ENCODE peak calls at places on chromosomes 13 and 19, in nine cellular contexts. Y, E, Z, Q, T, I, B, M and H are unnamed samples.

GRCh38 chr19:49425922-49426592 is 869 bp downstream of the GFY start:
- DNase-seq in Y (no peak), E (no peak), Z (no peak), Q (no peak), T (no peak), I (no peak), B (no peak), M (no peak), H (no peak)

GRCh38 chr19:45406165-45406956 is at the start of gene POLR1G:
- DNase-seq in Y (peak), E (peak), Z (peak), Q (peak), T (peak), I (peak), B (peak), M (no peak), H (peak)

GRCh38 chr13:40181203-40181845 is 485.1 kb downstream of the FOXO1 start:
- DNase-seq in Y (no peak), E (no peak), Z (no peak), Q (no peak), T (no peak), I (peak), B (no peak), M (no peak), H (no peak)

GRCh38 chr19:7342143-7342542 is 6.6 kb upstream of the ARHGEF18 start:
- DNase-seq in Y (no peak), E (no peak), Z (no peak), Q (no peak), T (no peak), I (no peak), B (no peak), M (no peak), H (no peak)

GRCh38 chr13:86684402-86684801 is 885.2 kb upstream of the SLITRK6 start:
- DNase-seq in Y (no peak), E (no peak), Z (no peak), Q (no peak), T (no peak), I (no peak), B (no peak), M (no peak), H (no peak)

GRCh38 chr13:111956261-111957151 is 110.4 kb upstream of the SOX1 start:
- DNase-seq in Y (no peak), E (no peak), Z (no peak), Q (no peak), T (no peak), I (no peak), B (no peak), M (no peak), H (peak)

GRCh38 chr13:100818706-100819105 is 144.1 kb upstream of the TMTC4 start:
- DNase-seq in Y (no peak), E (peak), Z (no peak), Q (no peak), T (no peak), I (peak), B (no peak), M (no peak), H (peak)

GRCh38 chr13:30002577-30002976 is 152.2 kb upstream of the UBL3 start:
- DNase-seq in Y (no peak), E (no peak), Z (no peak), Q (no peak), T (no peak), I (peak), B (no peak), M (peak), H (peak)

GRCh38 chr13:110525328-110526319 is 35.9 kb downstream of the RAB20 start:
- DNase-seq in Y (no peak), E (no peak), Z (peak), Q (peak), T (peak), I (no peak), B (no peak), M (no peak), H (no peak)

GRCh38 chr13:75101348-75101747 is 380.6 kb downstream of the TBC1D4 start:
- DNase-seq in Y (no peak), E (no peak), Z (no peak), Q (no peak), T (no peak), I (no peak), B (no peak), M (no peak), H (no peak)

GRCh38 chr19:5801796-5802616 is 2.9 kb upstream of the NRTN start:
- DNase-seq in Y (no peak), E (no peak), Z (no peak), Q (no peak), T (no peak), I (no peak), B (no peak), M (no peak), H (no peak)

GRCh38 chr13:28138012-28138755 is at the start of gene PAN3:
- DNase-seq in Y (peak), E (peak), Z (peak), Q (peak), T (peak), I (peak), B (peak), M (peak), H (peak)
- TF ChIP-seq CTCF in Y (peak), E (peak), Z (peak), Q (no peak), T (no peak), I (no peak), B (no peak), M (peak), H (no peak)

GRCh38 chr13:97659602-97660001 is 225.6 kb downstream of the RAP2A start:
- DNase-seq in Y (no peak), E (peak), Z (peak), Q (no peak), T (no peak), I (peak), B (no peak), M (peak), H (peak)
- TF ChIP-seq CTCF in Y (no peak), E (peak), Z (peak), Q (no peak), T (peak), I (peak), B (no peak), M (peak), H (peak)

GRCh38 chr19:588758-589692 is 656 bp upstream of the HCN2 start:
- DNase-seq in Y (no peak), E (no peak), Z (no peak), Q (no peak), T (no peak), I (no peak), B (peak), M (no peak), H (no peak)
- TF ChIP-seq CTCF in Y (no peak), E (no peak), Z (no peak), Q (no peak), T (no peak), I (no peak), B (no peak), M (no peak), H (no peak)

GRCh38 chr13:43963726-43964125 is 84.0 kb downstream of the LACC1 start:
- DNase-seq in Y (no peak), E (no peak), Z (no peak), Q (no peak), T (no peak), I (no peak), B (no peak), M (no peak), H (no peak)
- TF ChIP-seq CTCF in Y (no peak), E (no peak), Z (no peak), Q (no peak), T (no peak), I (no peak), B (no peak), M (no peak), H (no peak)

GRCh38 chr13:98755116-98755515 is 2.6 kb upstream of the SLC15A1 start:
- DNase-seq in Y (no peak), E (no peak), Z (no peak), Q (no peak), T (no peak), I (no peak), B (no peak), M (no peak), H (no peak)

GRCh38 chr13:98752942-98753290 is 444 bp upstream of the SLC15A1 start:
- DNase-seq in Y (no peak), E (no peak), Z (no peak), Q (no peak), T (no peak), I (no peak), B (no peak), M (no peak), H (no peak)

GRCh38 chr13:98749501-98749900 is 3.0 kb downstream of the SLC15A1 start:
- DNase-seq in Y (no peak), E (no peak), Z (no peak), Q (no peak), T (no peak), I (peak), B (no peak), M (no peak), H (no peak)

GRCh38 chr13:98752111-98752941 is at the start of gene SLC15A1:
- DNase-seq in Y (no peak), E (no peak), Z (no peak), Q (no peak), T (no peak), I (no peak), B (no peak), M (no peak), H (no peak)

GRCh38 chr13:98751397-98752110 is 918 bp downstream of the SLC15A1 start:
- DNase-seq in Y (no peak), E (no peak), Z (no peak), Q (no peak), T (no peak), I (peak), B (no peak), M (no peak), H (no peak)
- TF ChIP-seq CTCF in Y (no peak), E (no peak), Z (no peak), Q (no peak), T (no peak), I (no peak), B (no peak), M (no peak), H (no peak)

GRCh38 chr13:77820431-77821149 is 98.0 kb downstream of the EDNRB start:
- DNase-seq in Y (no peak), E (no peak), Z (no peak), Q (no peak), T (no peak), I (no peak), B (no peak), M (no peak), H (no peak)
- TF ChIP-seq CTCF in Y (no peak), E (no peak), Z (no peak), Q (no peak), T (no peak), I (peak), B (no peak), M (peak), H (no peak)

GRCh38 chr19:17103177-17103576 is 27.6 kb downstream of the MYO9B start:
- DNase-seq in Y (no peak), E (peak), Z (no peak), Q (no peak), T (no peak), I (peak), B (no peak), M (no peak), H (no peak)
- TF ChIP-seq CTCF in Y (no peak), E (peak), Z (peak), Q (peak), T (peak), I (peak), B (no peak), M (peak), H (peak)